ENCODE peak calls at places on chromosome 6, in nine cellular contexts. A is colonic mucosa; H is substantia nigra; C is GM23248; J is cardiac septum; D is NCI-H1694 treated with DMSO at 0.1 percent for 48 hours; W is GM10248; U is A549; K is CD8-positive, alpha-beta memory T cell. P is an unnamed sample.

GRCh38 chr6:105560611-105561066 is 157.8 kb upstream of the PREP start:
- DNase-seq in A (no peak), H (no peak), C (peak; percentile 86), J (no peak), D (no peak), W (peak; percentile 43), U (no peak), K (no peak), P (no peak)

GRCh38 chr6:144390886-144391285 is 105.8 kb downstream of the UTRN start:
- DNase-seq in A (no peak), H (no peak), C (no peak), J (no peak), D (no peak), W (no peak), U (no peak), K (no peak), P (no peak)

GRCh38 chr6:69835414-69836179 is 30.8 kb upstream of the COL19A1 start:
- DNase-seq in A (no peak), H (peak; percentile 3), C (peak; percentile 72), J (no peak), D (peak; percentile 62), W (peak; percentile 23), U (peak; percentile 3), K (peak; percentile 23), P (peak; percentile 18)

GRCh38 chr6:111885373-111886027 is 12.2 kb upstream of the FYN start:
- DNase-seq in A (no peak), H (no peak), C (no peak), J (no peak), D (no peak), W (no peak), U (no peak), K (no peak), P (no peak)

GRCh38 chr6:158518196-158519127 is 41.4 kb upstream of the TMEM181 start:
- DNase-seq in A (peak; percentile 37), H (peak; percentile 39), C (peak; percentile 89), J (no peak), D (peak; percentile 54), W (peak; percentile 77), U (peak; percentile 70), K (peak; percentile 10), P (peak; percentile 68)

GRCh38 chr6:52568320-52568719 is 8.5 kb downstream of the TRAM2 start:
- DNase-seq in A (no peak), H (no peak), C (no peak), J (no peak), D (no peak), W (no peak), U (no peak), K (no peak), P (no peak)

GRCh38 chr6:48714286-48715049 is 603.5 kb upstream of the PTCHD4 start:
- DNase-seq in A (no peak), H (no peak), C (no peak), J (no peak), D (no peak), W (no peak), U (no peak), K (no peak), P (no peak)

GRCh38 chr6:147833607-147834006 is 325.1 kb downstream of the SAMD5 start:
- DNase-seq in A (no peak), H (no peak), C (no peak), J (no peak), D (no peak), W (no peak), U (no peak), K (no peak), P (no peak)

GRCh38 chr6:149830731-149831379 is 33.3 kb downstream of the LRP11 start:
- DNase-seq in A (no peak), H (peak; percentile 58), C (peak; percentile 71), J (no peak), D (no peak), W (no peak), U (no peak), K (no peak), P (peak; percentile 50)

GRCh38 chr6:81362246-81362645 is 390.2 kb downstream of the TENT5A start:
- DNase-seq in A (no peak), H (no peak), C (peak; percentile 45), J (no peak), D (no peak), W (no peak), U (no peak), K (no peak), P (no peak)

GRCh38 chr6:144876689-144877088 is 591.6 kb downstream of the UTRN start:
- DNase-seq in A (no peak), H (no peak), C (no peak), J (no peak), D (no peak), W (no peak), U (no peak), K (no peak), P (no peak)

GRCh38 chr6:118296129-118296852 is 251.8 kb upstream of the PLN start:
- DNase-seq in A (no peak), H (no peak), C (no peak), J (no peak), D (no peak), W (no peak), U (no peak), K (no peak), P (no peak)

GRCh38 chr6:68634503-68635411 is at the start of gene ADGRB3:
- DNase-seq in A (peak; percentile 62), H (peak; percentile 97), C (peak; percentile 68), J (peak; percentile 82), D (peak; percentile 76), W (peak; percentile 57), U (peak; percentile 9), K (peak; percentile 5), P (no peak)

GRCh38 chr6:38153511-38153910 is 334.0 kb downstream of the ZFAND3 start:
- DNase-seq in A (no peak), H (no peak), C (no peak), J (no peak), D (no peak), W (no peak), U (no peak), K (no peak), P (no peak)

GRCh38 chr6:20740727-20741126 is 206.5 kb downstream of the CDKAL1 start:
- DNase-seq in A (no peak), H (no peak), C (no peak), J (no peak), D (no peak), W (no peak), U (no peak), K (no peak), P (no peak)

GRCh38 chr6:125114248-125114858 is 39.2 kb upstream of the TPD52L1 start:
- DNase-seq in A (peak; percentile 60), H (peak; percentile 37), C (peak; percentile 68), J (no peak), D (peak; percentile 31), W (peak; percentile 29), U (peak; percentile 15), K (peak; percentile 19), P (no peak)

GRCh38 chr6:107192739-107193296 is 77.5 kb upstream of the BEND3 start:
- DNase-seq in A (no peak), H (no peak), C (no peak), J (no peak), D (no peak), W (no peak), U (no peak), K (no peak), P (no peak)